ENCODE peak calls at places on chromosomes 12 and 14, in nine cellular contexts. S is GM12865, Z is transverse colon, A is astrocyte of the spinal cord, M is HFFc6, Q is SK-N-SH, O is foreskin fibroblast, T is body of pancreas, L is tibial artery. R is an unnamed sample.

GRCh38 chr12:52390739-52391617 is 5.5 kb upstream of the KRT84 start:
- DNase-seq in T (no peak), S (peak; percentile 19), L (no peak), Z (peak; percentile 22), M (no peak), Q (peak; percentile 44), O (peak; percentile 42), A (no peak), R (no peak)

GRCh38 chr12:56413392-56413791 is 35.8 kb downstream of the TIMELESS start:
- DNase-seq in A (no peak), Z (no peak), S (no peak), O (no peak), T (peak; percentile 68), M (no peak), L (no peak), Q (no peak), R (no peak)

GRCh38 chr12:666766-667308 is 3.6 kb upstream of the NINJ2 start:
- DNase-seq in O (peak; percentile 42), L (no peak), S (peak; percentile 87), Q (no peak), Z (no peak), A (peak; percentile 66), T (no peak), M (peak; percentile 56), R (no peak)

GRCh38 chr14:67410313-67410712 is 1.7 kb downstream of the PLEK2 start:
- DNase-seq in S (no peak), T (no peak), A (no peak), L (no peak), Q (no peak), Z (peak; percentile 89), O (no peak), M (no peak), R (no peak)

GRCh38 chr12:109247831-109248654 is 61.0 kb downstream of the FOXN4 start:
- DNase-seq in L (no peak), M (no peak), O (no peak), T (peak; percentile 65), A (no peak), Q (no peak), S (no peak), Z (peak; percentile 70), R (peak; percentile 11)

GRCh38 chr14:68440776-68441175 is 352.1 kb downstream of the ZFP36L1 start:
- DNase-seq in A (no peak), L (no peak), O (peak; percentile 81), M (peak; percentile 7), Q (no peak), Z (no peak), T (no peak), S (no peak), R (no peak)

GRCh38 chr12:9404469-9405260 is 196.5 kb upstream of the PZP start:
- DNase-seq in O (no peak), Q (peak; percentile 60), A (no peak), M (no peak), L (no peak), Z (no peak), S (peak; percentile 19), T (no peak), R (no peak)

GRCh38 chr12:71014180-71014785 is 93.7 kb upstream of the PTPRR start:
- DNase-seq in S (no peak), A (peak; percentile 49), O (peak; percentile 77), M (no peak), Q (peak; percentile 4), T (no peak), L (no peak), Z (no peak), R (peak; percentile 36)

GRCh38 chr12:46372131-46372851 is at the start of gene SLC38A2:
- DNase-seq in A (peak; percentile 95), O (peak; percentile 99), T (peak; percentile 98), L (peak; percentile 98), S (peak; percentile 95), Q (peak; percentile 82), Z (peak; percentile 99), M (peak; percentile 97), R (no peak)

GRCh38 chr12:46372852-46373302 is 304 bp upstream of the SLC38A2 start:
- DNase-seq in L (no peak), S (no peak), T (no peak), M (no peak), O (no peak), Z (no peak), Q (peak; percentile 98), A (no peak), R (no peak)

GRCh38 chr12:46374286-46374685 is 1.7 kb upstream of the SLC38A2 start:
- DNase-seq in T (no peak), M (no peak), Q (no peak), Z (no peak), O (no peak), S (no peak), L (no peak), A (no peak), R (no peak)

GRCh38 chr12:46374711-46375110 is 2.1 kb upstream of the SLC38A2 start:
- DNase-seq in T (no peak), M (no peak), S (no peak), O (no peak), Z (no peak), L (no peak), Q (no peak), A (no peak), R (no peak)

DNA sequence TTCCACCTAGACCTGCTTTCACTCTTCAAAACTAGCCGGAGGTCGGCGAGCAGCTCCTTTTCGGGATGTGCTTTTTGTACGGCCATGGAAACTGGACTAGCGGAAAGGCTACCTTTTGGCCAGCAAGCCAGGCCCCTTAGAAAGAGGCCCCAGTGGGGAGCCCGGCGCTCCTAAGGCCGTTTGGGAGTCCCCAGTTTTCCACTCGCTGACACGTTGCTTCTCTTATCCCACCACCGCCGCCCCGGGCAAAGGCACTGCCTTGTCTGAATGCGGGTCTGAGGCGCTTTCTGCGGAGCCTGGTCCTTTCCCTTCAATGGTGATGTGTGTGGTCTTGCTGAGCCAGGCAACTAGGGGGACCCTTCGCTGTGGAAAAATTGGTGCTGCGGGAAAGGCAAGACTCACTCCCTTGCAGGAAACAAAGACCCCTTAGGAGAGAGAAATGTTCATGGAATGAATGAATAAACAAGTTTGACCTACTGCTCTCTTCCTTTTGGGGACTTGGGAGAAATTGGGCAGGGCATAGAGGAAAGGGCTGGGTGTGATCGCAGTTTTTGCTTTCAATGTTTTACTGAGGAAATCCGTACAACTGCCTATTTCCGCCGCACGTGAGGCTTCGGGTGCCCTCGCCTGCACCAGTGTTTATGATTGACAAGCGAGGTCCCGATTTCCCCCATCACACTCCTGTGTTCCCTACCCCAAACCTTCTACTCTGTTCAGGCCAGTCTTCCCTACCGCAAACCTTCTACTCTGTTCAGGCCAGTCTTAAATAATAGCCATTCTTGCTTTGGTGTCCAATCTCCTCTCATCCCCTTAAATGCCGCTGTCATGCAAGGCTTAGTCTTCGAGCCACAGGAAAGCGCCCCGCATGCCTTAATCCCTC is 970 bp upstream of the SLC38A2 start:
- DNase-seq in Q (peak; percentile 66), T (peak; percentile 42), L (peak; percentile 62), S (peak; percentile 48), O (peak; percentile 73), Z (peak; percentile 55), M (no peak), A (peak; percentile 72), R (no peak)
- TF ChIP-seq CTCF in Q (peak; percentile 40), T (no peak), L (no peak), S (no peak), O (peak; percentile 3), Z (peak; percentile 26), M (no peak), A (peak; percentile 35), R (no peak)

GRCh38 chr12:39476894-39477293 is 34.0 kb upstream of the KIF21A start:
- DNase-seq in Z (no peak), S (no peak), Q (no peak), A (no peak), M (no peak), L (no peak), T (no peak), O (no peak), R (no peak)

DNA sequence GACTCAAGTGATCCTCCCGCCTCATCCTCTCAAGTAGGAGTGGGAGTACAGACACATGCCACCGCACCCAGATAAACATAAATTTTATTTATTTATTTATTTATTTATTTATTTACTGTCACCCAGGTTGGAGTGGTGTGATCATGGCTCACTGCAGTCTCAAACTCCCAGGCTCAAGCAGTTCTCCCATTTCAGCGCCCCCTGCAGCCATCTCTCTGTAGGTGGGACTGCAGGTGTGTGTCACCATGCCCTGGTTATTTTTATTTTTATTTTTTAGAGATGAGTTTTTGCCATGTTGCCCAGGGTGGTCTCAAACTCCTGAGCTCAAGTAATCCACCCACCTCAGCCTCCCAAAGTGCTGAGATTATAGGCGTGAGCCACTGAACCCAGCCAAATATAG is 33.2 kb upstream of the KIF21A start:
- DNase-seq in M (no peak), S (no peak), T (no peak), L (no peak), Z (no peak), Q (no peak), O (no peak), A (no peak), R (no peak)
- TF ChIP-seq CTCF in M (no peak), S (no peak), T (no peak), L (no peak), Z (no peak), Q (no peak), O (no peak), A (no peak), R (no peak)

GRCh38 chr12:6752931-6753771 is at the start of gene MLF2:
- DNase-seq in A (peak; percentile 100), T (peak; percentile 99), O (peak; percentile 100), L (peak; percentile 98), Z (peak; percentile 99), M (peak; percentile 99), Q (peak; percentile 99), S (peak; percentile 98), R (peak; percentile 97)

GRCh38 chr12:6750506-6750905 is 2.4 kb downstream of the MLF2 start:
- DNase-seq in O (no peak), M (no peak), S (no peak), L (no peak), Z (no peak), Q (no peak), T (no peak), A (no peak), R (no peak)

GRCh38 chr12:6751767-6752166 is 1.2 kb downstream of the MLF2 start:
- DNase-seq in Q (no peak), Z (no peak), S (no peak), T (no peak), L (no peak), A (no peak), O (no peak), M (no peak), R (no peak)

GRCh38 chr12:6753772-6754356 is 923 bp upstream of the MLF2 start:
- DNase-seq in Q (no peak), T (no peak), A (no peak), S (no peak), M (no peak), O (no peak), Z (no peak), L (no peak), R (no peak)

GRCh38 chr12:6752181-6752930 is 585 bp downstream of the MLF2 start:
- DNase-seq in L (peak; percentile 50), Q (peak; percentile 82), S (peak; percentile 46), M (peak; percentile 54), T (peak; percentile 53), O (peak; percentile 76), A (peak; percentile 52), Z (peak; percentile 50), R (no peak)
- TF ChIP-seq CTCF in L (no peak), Q (peak; percentile 61), S (no peak), M (peak; percentile 69), T (no peak), O (peak; percentile 62), A (peak; percentile 61), Z (peak; percentile 19), R (peak; percentile 37)

GRCh38 chr12:98744692-98745091 is 99.6 kb downstream of the APAF1 start:
- DNase-seq in T (no peak), S (no peak), Q (no peak), O (no peak), A (no peak), L (no peak), M (no peak), Z (no peak), R (no peak)

GRCh38 chr12:98741229-98741614 is 96.1 kb downstream of the APAF1 start:
- DNase-seq in O (peak; percentile 44), Q (no peak), Z (no peak), T (no peak), A (no peak), M (no peak), L (no peak), S (no peak), R (no peak)

GRCh38 chr12:98745578-98746391 is 100.7 kb downstream of the APAF1 start:
- DNase-seq in Q (peak; percentile 48), Z (no peak), O (peak; percentile 58), M (no peak), T (no peak), L (no peak), S (peak; percentile 9), A (no peak), R (no peak)

GRCh38 chr12:98741615-98742265 is 96.7 kb downstream of the APAF1 start:
- DNase-seq in S (no peak), L (no peak), T (no peak), O (peak; percentile 38), Q (no peak), M (no peak), A (no peak), Z (no peak), R (no peak)

DNA sequence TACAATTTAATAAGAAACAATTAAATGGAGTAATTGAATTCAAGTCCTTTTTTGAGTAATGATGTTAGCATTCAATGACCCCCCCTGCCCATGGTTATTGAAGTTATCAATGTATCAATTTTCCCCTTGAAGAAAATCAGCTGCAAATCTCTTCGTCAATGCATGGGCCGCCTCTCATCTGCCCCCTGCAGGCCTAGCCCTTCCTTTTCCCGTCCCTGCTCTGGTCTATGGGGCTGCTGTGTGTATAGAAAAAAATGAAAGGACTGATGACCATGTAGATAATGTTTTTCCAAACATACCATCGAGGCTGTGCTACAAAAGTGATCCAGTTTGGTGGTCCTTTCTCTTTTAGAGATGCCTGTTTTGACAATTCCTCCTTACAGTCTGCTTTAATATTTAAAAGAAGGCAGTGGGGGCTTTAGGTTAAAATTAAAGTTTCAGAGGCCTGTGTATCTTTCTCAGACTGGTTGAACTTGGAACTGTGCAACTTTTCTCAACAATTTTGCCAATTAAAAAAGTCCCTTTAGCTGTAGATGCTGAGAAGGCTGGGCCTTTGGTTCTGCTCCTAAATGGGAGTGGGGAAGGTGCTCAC is 98.4 kb downstream of the APAF1 start:
- DNase-seq in Z (no peak), T (peak; percentile 18), M (no peak), L (no peak), Q (peak; percentile 68), O (peak; percentile 19), S (peak; percentile 44), A (no peak), R (no peak)
- TF ChIP-seq CTCF in Z (no peak), T (peak; percentile 34), M (peak; percentile 41), L (peak; percentile 8), Q (peak; percentile 60), O (peak; percentile 32), S (peak; percentile 72), A (peak; percentile 85), R (peak; percentile 63)

R was measured in LNCaP clone FGC.